ENCODE peak calls at places on chromosome 1, in seven cellular contexts. V, A, F, J, G, D and Q are unnamed samples.

GRCh38 chr1:3319874-3320245 is 134.6 kb upstream of the ARHGEF16 start:
- DNase-seq in F (no peak), D (peak; percentile 42), A (no peak), G (no peak), J (no peak), V (peak; percentile 4), Q (no peak)

GRCh38 chr1:235996048-235996785 is 68.7 kb downstream of the NID1 start:
- DNase-seq in D (no peak), J (no peak), G (peak; percentile 13), A (no peak), V (no peak), F (no peak), Q (no peak)

GRCh38 chr1:111466480-111466879 is 7.3 kb upstream of the C1orf162 start:
- DNase-seq in J (no peak), F (no peak), A (no peak), V (no peak), G (no peak), D (no peak), Q (no peak)

GRCh38 chr1:53656062-53656915 is 82.7 kb downstream of the GLIS1 start:
- DNase-seq in V (no peak), G (no peak), F (no peak), J (no peak), D (peak; percentile 81), A (peak; percentile 21), Q (no peak)

GRCh38 chr1:16720403-16721223 is 19.7 kb upstream of the RNU1-4 start:
- DNase-seq in J (no peak), D (no peak), G (no peak), V (no peak), A (no peak), F (no peak), Q (no peak)

GRCh38 chr1:207959141-207959825 is 48.4 kb upstream of the CD34 start:
- DNase-seq in J (no peak), F (no peak), D (peak; percentile 84), V (no peak), A (peak; percentile 80), G (no peak), Q (no peak)

GRCh38 chr1:202967684-202968281 is 726 bp upstream of the CYB5R1 start:
- DNase-seq in J (no peak), D (peak; percentile 15), A (no peak), F (no peak), G (no peak), V (no peak), Q (no peak)

GRCh38 chr1:233244183-233244582 is 51.3 kb downstream of the PCNX2 start:
- DNase-seq in D (peak; percentile 46), G (no peak), F (no peak), A (no peak), V (no peak), J (no peak), Q (no peak)

GRCh38 chr1:54335396-54336056 is 70.7 kb downstream of the SSBP3 start:
- DNase-seq in G (no peak), J (no peak), V (no peak), F (peak; percentile 57), A (no peak), D (peak; percentile 92), Q (no peak)

GRCh38 chr1:57908471-57908870 is 484.6 kb upstream of the DAB1 start:
- DNase-seq in J (no peak), V (no peak), F (no peak), A (no peak), G (no peak), D (no peak), Q (no peak)

GRCh38 chr1:12433323-12434053 is 184.5 kb downstream of the DHRS3 start:
- DNase-seq in A (peak; percentile 61), G (no peak), J (no peak), F (no peak), V (no peak), D (no peak), Q (no peak)

GRCh38 chr1:53115403-53116306 is 26.8 kb downstream of the SLC1A7 start:
- DNase-seq in A (no peak), J (no peak), V (no peak), D (no peak), F (no peak), G (no peak), Q (no peak)

GRCh38 chr1:150877220-150877516 is 769 bp upstream of the ARNT start:
- DNase-seq in G (no peak), F (no peak), A (no peak), J (no peak), V (no peak), D (no peak), Q (no peak)